ENCODE peak calls at places on chromosomes 4 and X, in five cellular contexts. H, B, L, R and O are unnamed samples.

GRCh38 chr4:176792348-176793059 is at the start of gene VEGFC:
- DNase-seq in H (peak), B (peak), L (no peak), R (no peak), O (peak)

GRCh38 chr4:140406292-140406691 is 21.2 kb downstream of the CLGN start:
- DNase-seq in H (no peak), B (no peak), L (no peak), R (no peak), O (no peak)

GRCh38 chr4:121256346-121256745 is 92.2 kb upstream of the TNIP3 start:
- DNase-seq in H (no peak), B (peak), L (peak), R (no peak), O (no peak)

GRCh38 chr4:17544831-17545234 is 29.9 kb downstream of the CLRN2 start:
- DNase-seq in H (peak), B (peak), L (no peak), R (no peak), O (no peak)

GRCh38 chr4:77236806-77237205 is 79.8 kb downstream of the CCNG2 start:
- DNase-seq in H (no peak), B (no peak), L (no peak), R (no peak), O (no peak)

GRCh38 chrX:42934020-42934701 is 156.2 kb upstream of the PPP1R2C start:
- DNase-seq in H (no peak), B (no peak), L (peak), R (no peak), O (no peak)

GRCh38 chrX:2764766-2765666 is 13.2 kb downstream of the XG start:
- DNase-seq in H (no peak), B (no peak), L (no peak), R (no peak), O (no peak)

GRCh38 chr4:144644368-144645101 is 1.4 kb upstream of the HHIP start:
- DNase-seq in H (no peak), B (peak), L (no peak), R (no peak), O (no peak)